ENCODE peak calls at places on chromosomes 12 and 14, in eight cellular contexts. O is esophagus squamous epithelium, N is GM20000, L is HCT116, T is foreskin fibroblast, Z is WTC11, S is neural progenitor cell, I is fibroblast of lung. A is an unnamed sample.

GRCh38 chr14:22122227-22123187 is 448.9 kb upstream of the OR4E1 start:
- DNase-seq in I (no peak), Z (no peak), T (no peak), L (no peak), N (no peak), S (peak; percentile 25), O (no peak), A (no peak)

GRCh38 chr12:51122844-51123243 is 39.4 kb upstream of the CSRNP2 start:
- DNase-seq in N (no peak), S (no peak), T (no peak), I (no peak), O (no peak), Z (no peak), L (no peak), A (no peak)

GRCh38 chr14:23605931-23606585 is 27.5 kb upstream of the JPH4 start:
- DNase-seq in N (peak; percentile 71), T (no peak), O (no peak), I (no peak), Z (no peak), L (no peak), S (no peak), A (no peak)

GRCh38 chr14:50070230-50070629 is 46.1 kb downstream of the VCPKMT start:
- DNase-seq in L (no peak), T (no peak), S (no peak), I (no peak), O (no peak), N (no peak), Z (no peak), A (no peak)

GRCh38 chr12:12195516-12195915 is 71.3 kb downstream of the LRP6 start:
- DNase-seq in N (no peak), S (no peak), I (no peak), T (no peak), L (no peak), O (no peak), Z (no peak), A (no peak)

GRCh38 chr12:19561411-19561961 is 122.2 kb downstream of the AEBP2 start:
- DNase-seq in Z (no peak), S (no peak), I (no peak), T (no peak), N (no peak), O (no peak), L (no peak), A (no peak)

GRCh38 chr14:75610839-75611238 is 32.4 kb downstream of the FLVCR2 start:
- DNase-seq in L (no peak), Z (no peak), S (no peak), N (no peak), T (peak; percentile 24), O (no peak), I (peak; percentile 23), A (no peak)

GRCh38 chr12:54259194-54260011 is 20.5 kb downstream of the CBX5 start:
- DNase-seq in T (peak; percentile 80), O (no peak), I (peak; percentile 88), N (peak; percentile 79), S (peak; percentile 99), L (peak; percentile 72), Z (peak; percentile 91), A (peak; percentile 67)

GRCh38 chr14:31894351-31894750 is 182.8 kb upstream of the ARHGAP5 start:
- DNase-seq in L (no peak), I (no peak), T (no peak), N (no peak), S (no peak), O (no peak), Z (no peak), A (no peak)

GRCh38 chr14:103626150-103626850 is 2.7 kb upstream of the KLC1 start:
- DNase-seq in S (no peak), O (no peak), I (no peak), L (no peak), N (no peak), T (no peak), Z (no peak), A (no peak)

GRCh38 chr12:94768398-94769039 is 118.2 kb upstream of the TMCC3 start:
- DNase-seq in I (no peak), Z (no peak), S (no peak), L (no peak), O (no peak), T (no peak), N (no peak), A (no peak)

GRCh38 chr12:94770397-94770759 is 120.0 kb upstream of the TMCC3 start:
- DNase-seq in O (no peak), N (no peak), Z (no peak), T (no peak), I (no peak), L (no peak), S (no peak), A (no peak)

GRCh38 chr12:94767971-94768370 is 117.6 kb upstream of the TMCC3 start:
- DNase-seq in I (no peak), L (no peak), S (no peak), N (no peak), T (no peak), Z (no peak), O (no peak), A (no peak)

GRCh38 chr12:94769746-94770396 is 119.5 kb upstream of the TMCC3 start:
- DNase-seq in Z (no peak), I (no peak), O (no peak), S (no peak), T (no peak), N (no peak), L (no peak), A (no peak)

DNA sequence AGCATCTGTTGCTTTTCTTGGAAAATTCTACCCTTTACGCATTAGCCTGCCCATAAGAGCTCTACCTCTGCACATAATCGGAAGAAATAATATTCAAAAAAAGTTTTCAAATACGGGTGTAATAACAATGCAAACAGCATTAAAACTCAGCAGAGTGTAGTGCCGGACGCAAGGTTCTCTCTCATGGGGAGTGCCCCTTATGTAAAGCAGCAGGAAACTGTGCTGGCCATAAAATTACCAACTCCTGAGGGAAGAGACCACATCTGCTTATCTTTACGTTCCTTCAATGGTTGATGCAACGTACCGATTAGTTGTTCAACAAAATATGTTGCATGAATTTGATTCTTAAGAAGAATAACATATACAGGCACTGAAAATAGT is 118.7 kb upstream of the TMCC3 start:
- DNase-seq in Z (no peak), N (peak; percentile 58), O (no peak), L (no peak), S (no peak), T (no peak), I (no peak), A (no peak)
- TF ChIP-seq CTCF in Z (no peak), N (no peak), O (no peak), L (no peak), S (no peak), T (no peak), I (no peak), A (no peak)

DNA sequence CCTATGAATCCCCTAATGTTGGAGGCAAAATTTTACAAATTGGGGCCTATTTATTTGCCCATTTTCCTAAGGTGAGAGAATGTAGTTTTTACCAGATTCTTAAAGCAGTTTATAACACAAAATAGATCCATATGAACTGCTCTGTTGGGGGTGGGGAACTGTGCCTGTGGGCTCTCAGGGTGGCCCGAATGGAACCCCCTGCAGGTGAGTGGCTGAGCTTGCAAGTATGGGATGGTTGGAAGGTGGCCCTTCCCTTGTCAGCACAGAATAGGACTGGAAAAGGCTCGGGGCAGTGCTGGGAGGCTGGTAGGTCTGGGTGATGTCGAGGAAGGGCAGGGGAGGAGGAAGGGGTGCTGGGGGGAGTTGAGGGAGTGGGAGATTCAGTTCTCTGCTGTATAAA is 4.9 kb downstream of the VSX2 start:
- DNase-seq in N (no peak), O (no peak), L (no peak), I (no peak), S (peak; percentile 56), T (no peak), Z (peak; percentile 45), A (no peak)
- TF ChIP-seq CTCF in N (no peak), O (no peak), L (no peak), I (no peak), S (peak; percentile 35), T (no peak), Z (no peak), A (no peak)

DNA sequence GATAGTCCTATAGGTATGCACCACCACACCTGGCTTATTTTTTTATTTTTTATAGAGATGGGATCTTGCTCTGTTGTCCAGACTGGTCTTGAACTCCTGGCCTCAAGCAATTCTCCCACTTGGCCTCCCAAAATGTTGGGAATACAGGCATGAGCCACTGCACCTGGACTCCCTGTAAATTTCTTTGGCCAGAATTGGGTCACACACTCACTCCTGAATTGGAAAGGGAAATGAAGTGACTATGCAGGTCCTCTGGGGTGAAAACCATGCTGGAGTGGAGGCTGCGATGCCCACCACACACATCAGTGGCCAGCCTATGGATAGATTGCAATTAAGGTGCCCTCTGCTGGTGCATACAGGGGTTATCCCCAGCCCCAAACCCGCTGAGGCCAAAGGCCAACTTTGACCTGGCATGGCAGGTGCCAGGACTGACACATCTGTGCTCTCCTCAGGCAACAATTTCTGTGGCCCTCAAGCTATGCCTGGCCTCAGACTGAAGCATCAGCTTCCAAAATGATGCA is 125.6 kb downstream of the SLC38A6 start:
- DNase-seq in N (no peak), L (no peak), S (no peak), T (no peak), I (no peak), Z (no peak), O (no peak), A (no peak)
- TF ChIP-seq CTCF in N (no peak), L (no peak), S (peak; percentile 39), T (peak; percentile 9), I (no peak), Z (peak; percentile 30), O (peak; percentile 23), A (no peak)

GRCh38 chr12:27951898-27952297 is 20.6 kb downstream of the PTHLH start:
- DNase-seq in S (peak; percentile 70), T (no peak), O (no peak), Z (no peak), N (no peak), I (no peak), L (no peak), A (no peak)
- TF ChIP-seq CTCF in S (no peak), T (no peak), O (no peak), Z (no peak), N (no peak), I (no peak), L (no peak), A (no peak)

DNA sequence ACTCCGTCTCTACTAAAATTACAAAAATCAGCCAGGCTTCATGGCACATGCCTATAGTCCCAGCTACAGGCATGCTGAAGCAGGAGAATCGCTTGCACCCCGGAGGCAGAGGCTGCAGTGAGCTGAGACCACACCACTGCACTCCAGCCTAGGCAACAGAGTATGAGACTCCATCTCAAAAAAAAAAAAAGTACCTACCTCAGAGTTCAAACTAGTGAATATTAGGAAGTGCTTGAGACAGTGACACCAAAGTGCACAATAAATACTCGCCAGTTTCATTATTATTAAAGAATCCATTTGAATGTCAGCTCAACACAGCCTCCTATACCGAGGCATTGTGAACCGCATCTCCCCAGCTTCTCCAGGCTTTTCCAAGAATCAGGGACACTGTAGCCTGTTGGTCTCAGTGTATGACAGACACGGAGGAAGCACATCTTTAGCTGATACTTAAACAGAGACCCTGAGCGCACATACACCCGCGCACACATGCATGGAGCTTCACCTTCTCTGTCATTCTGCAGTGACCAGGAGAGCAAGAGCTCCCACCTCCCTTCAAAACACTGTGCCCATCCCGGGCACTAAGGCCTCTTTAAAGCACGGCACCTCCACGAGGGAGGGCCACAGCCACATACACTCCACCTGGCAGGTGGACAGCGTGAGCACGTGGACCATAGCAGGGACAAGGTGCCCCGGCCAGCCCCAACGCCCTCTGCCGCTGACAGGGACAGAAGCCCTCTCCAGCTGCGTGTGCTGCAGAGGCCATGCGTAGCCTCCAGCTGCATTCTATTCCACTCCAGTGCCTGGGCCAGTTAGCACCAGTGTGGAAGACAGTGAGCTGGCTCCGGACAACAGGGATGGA is 5.2 kb downstream of the GAPDH start:
- DNase-seq in N (no peak), S (peak; percentile 41), I (no peak), L (no peak), O (no peak), Z (no peak), T (peak; percentile 49), A (no peak)
- TF ChIP-seq CTCF in N (no peak), S (no peak), I (no peak), L (no peak), O (no peak), Z (no peak), T (no peak), A (no peak)

A was measured in breast epithelium.